ENCODE peak calls at places on chromosome 18, in six cellular contexts. Q is A549; N is CD8-positive, alpha-beta T cell; B is trophoblast cell; G is brain microvascular endothelial cell; S is iPS DF 6.9. A is an unnamed sample.

GRCh38 chr18:31225668-31226067 is 63.0 kb upstream of the DSC1 start:
- DNase-seq in G (peak; percentile 91), S (peak; percentile 35), B (peak; percentile 86), Q (peak; percentile 44), N (no peak), A (no peak)

GRCh38 chr18:58310517-58310916 is 266.5 kb downstream of the NEDD4L start:
- DNase-seq in S (no peak), B (peak; percentile 50), N (peak; percentile 2), Q (no peak), G (no peak), A (peak; percentile 91)

GRCh38 chr18:5543854-5544389 is at the start of gene EPB41L3:
- DNase-seq in S (no peak), B (peak; percentile 35), Q (no peak), N (no peak), G (no peak), A (peak; percentile 78)

GRCh38 chr18:48947583-48947982 is 3.2 kb downstream of the SMAD7 start:
- DNase-seq in G (no peak), S (no peak), N (no peak), B (no peak), Q (no peak), A (no peak)

GRCh38 chr18:26418225-26418624 is 130.1 kb downstream of the KCTD1 start:
- DNase-seq in N (no peak), S (no peak), G (no peak), B (no peak), Q (no peak), A (no peak)

GRCh38 chr18:30763913-30764350 is 278.6 kb downstream of the DSC3 start:
- DNase-seq in N (no peak), G (no peak), Q (no peak), S (peak; percentile 77), B (no peak), A (no peak)

GRCh38 chr18:79747156-79747845 is 50.4 kb upstream of the KCNG2 start:
- DNase-seq in B (no peak), S (no peak), G (no peak), Q (no peak), N (no peak), A (peak; percentile 65)

GRCh38 chr18:71107220-71107619 is 818.4 kb downstream of the SOCS6 start:
- DNase-seq in Q (no peak), S (no peak), B (no peak), N (no peak), G (no peak), A (no peak)

GRCh38 chr18:79988079-79988924 is at the start of gene TXNL4A:
- DNase-seq in S (peak; percentile 78), B (peak; percentile 86), Q (peak; percentile 87), N (peak; percentile 79), G (peak; percentile 75), A (peak; percentile 94)

GRCh38 chr18:31684279-31685096 is at the start of gene B4GALT6:
- DNase-seq in B (no peak), Q (peak; percentile 47), N (no peak), S (peak; percentile 25), G (peak; percentile 7), A (peak; percentile 64)

GRCh38 chr18:43970656-43971055 is 693.4 kb upstream of the SYT4 start:
- DNase-seq in B (no peak), Q (no peak), N (no peak), G (peak; percentile 16), S (no peak), A (no peak)

GRCh38 chr18:70931942-70932814 is 643.3 kb downstream of the SOCS6 start:
- DNase-seq in Q (peak; percentile 32), N (no peak), B (peak; percentile 42), S (no peak), G (peak; percentile 10), A (no peak)

GRCh38 chr18:75208055-75208835 is 694 bp downstream of the PTGR3 start:
- DNase-seq in Q (peak; percentile 47), S (no peak), B (peak; percentile 68), N (peak; percentile 22), G (peak; percentile 31), A (peak; percentile 84)

GRCh38 chr18:50805732-50806131 is 14.1 kb downstream of the MRO start:
- DNase-seq in G (no peak), N (no peak), Q (no peak), B (peak; percentile 18), S (no peak), A (no peak)
- H3K27ac ChIP-seq in G (no peak overlapping the region), N (no peak overlapping the region), Q (no peak overlapping the region), B (no peak overlapping the region), S (no peak overlapping the region), A (no peak overlapping the region)

GRCh38 chr18:10791141-10791808 is 265.4 kb downstream of the NAPG start:
- DNase-seq in B (no peak), Q (no peak), G (no peak), N (no peak), S (no peak), A (no peak)
- H3K27ac ChIP-seq in B (no peak overlapping the region), Q (no peak overlapping the region), G (no peak overlapping the region), N (no peak overlapping the region), S (no peak overlapping the region), A (no peak overlapping the region)

GRCh38 chr18:22604390-22604985 is 186.8 kb upstream of the CTAGE1 start:
- DNase-seq in S (no peak), Q (no peak), N (no peak), G (peak; percentile 71), B (no peak), A (peak; percentile 61)
- H3K27ac ChIP-seq in S (no peak overlapping the region), Q (no peak overlapping the region), N (no peak overlapping the region), G (peak overlapping the region; percentile 53), B (no peak overlapping the region), A (peak overlapping the region; percentile 65)

DNA sequence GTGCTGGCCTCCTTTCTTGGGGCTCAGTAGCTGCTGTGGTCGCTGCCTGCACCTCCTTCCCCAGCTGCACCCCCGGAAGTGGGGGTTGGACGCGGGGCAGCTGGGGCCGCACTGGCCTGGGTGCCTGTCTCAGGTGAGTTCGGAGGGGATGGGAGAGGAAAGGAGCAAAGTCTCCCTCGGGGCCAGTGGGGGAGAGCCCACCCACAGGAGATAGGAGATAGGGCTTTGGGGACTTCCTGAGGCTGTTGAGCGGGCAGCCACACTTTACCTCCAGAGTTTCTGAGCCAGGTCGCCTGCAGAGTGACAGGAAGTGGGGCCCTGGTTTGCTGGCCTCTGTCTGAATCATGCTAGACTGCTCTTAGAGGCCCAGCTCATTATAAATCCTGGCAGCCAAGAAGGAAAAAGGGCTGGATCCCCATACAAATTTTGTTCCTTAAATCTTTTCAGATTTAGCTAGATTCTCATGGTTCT is 8.1 kb downstream of the MBP start:
- DNase-seq in Q (no peak), G (no peak), N (no peak), B (no peak), S (no peak), A (no peak)
- H3K27ac ChIP-seq in Q (peak overlapping the region; percentile 57), G (peak overlapping the region; percentile 1), N (peak overlapping the region; percentile 24), B (no peak overlapping the region), S (no peak overlapping the region), A (peak overlapping the region; percentile 15)

DNA sequence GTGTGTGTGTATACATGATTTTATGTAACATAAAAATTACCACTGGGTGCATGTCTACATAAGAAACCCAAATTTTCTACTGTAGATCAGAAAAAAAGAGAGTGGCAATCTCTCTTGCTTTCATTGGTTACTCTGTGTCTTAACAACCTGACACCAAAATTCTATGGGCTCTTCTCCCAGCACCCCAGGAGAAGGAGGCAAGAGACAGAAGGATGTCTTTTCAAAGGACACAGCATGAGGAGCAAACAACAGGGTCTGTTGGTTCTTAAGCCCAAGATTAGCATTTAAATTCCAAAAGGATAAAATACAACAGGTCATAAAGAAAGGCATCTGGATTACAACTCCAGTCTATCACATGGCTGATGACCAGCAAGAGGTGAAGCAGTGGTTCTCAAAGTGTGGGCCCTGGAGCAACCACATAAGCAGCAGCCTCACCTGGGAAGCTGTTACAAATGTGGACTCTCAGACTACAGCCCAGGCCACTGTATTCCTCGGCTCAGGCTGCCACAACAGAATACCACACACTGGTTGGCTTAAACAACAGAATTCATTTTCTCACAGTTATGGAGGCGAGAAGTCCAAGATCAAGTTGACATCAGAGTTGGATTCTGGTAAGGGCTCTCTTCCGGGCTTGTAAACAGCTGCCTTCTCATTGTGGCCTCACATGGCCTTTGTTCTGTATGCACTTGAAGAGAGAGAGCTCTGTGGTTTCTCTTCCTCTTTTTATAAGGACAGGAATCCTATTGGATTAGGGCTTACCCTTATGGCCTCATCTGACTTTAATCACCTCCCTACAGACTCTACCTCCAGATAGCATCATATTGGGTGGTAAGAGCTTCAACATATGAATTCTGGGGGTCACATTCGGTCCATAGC is 79.8 kb upstream of the RNF152 start:
- DNase-seq in G (no peak), B (no peak), N (no peak), Q (no peak), S (no peak), A (no peak)
- H3K27ac ChIP-seq in G (no peak overlapping the region), B (no peak overlapping the region), N (no peak overlapping the region), Q (no peak overlapping the region), S (no peak overlapping the region), A (no peak overlapping the region)

GRCh38 chr18:61329398-61329797 is 3.8 kb upstream of the CDH20 start:
- DNase-seq in N (no peak), B (no peak), S (no peak), G (no peak), Q (no peak), A (no peak)
- H3K27ac ChIP-seq in N (no peak overlapping the region), B (no peak overlapping the region), S (no peak overlapping the region), G (no peak overlapping the region), Q (no peak overlapping the region), A (no peak overlapping the region)